ENCODE peak calls at places on chromosomes 5 and 9, in eight cellular contexts. N is mesendoderm, M is NCI-H460, C is non-pigmented ciliary epithelial cell, X is RPMI7951, A is stomach, K is dermis blood vessel endothelial cell, Z is GM12865. Y is an unnamed sample.

GRCh38 chr5:68046445-68046844 is 169.1 kb upstream of the PIK3R1 start:
- DNase-seq in N (peak; percentile 14), M (peak; percentile 78), C (peak; percentile 98), X (peak; percentile 98), A (no peak), K (peak; percentile 35), Z (no peak), Y (no peak)

GRCh38 chr5:154189819-154190651 is 498 bp upstream of the GALNT10 start:
- DNase-seq in N (peak; percentile 83), M (peak; percentile 79), C (no peak), X (peak; percentile 81), A (peak; percentile 89), K (peak; percentile 83), Z (peak; percentile 92), Y (peak; percentile 87)

GRCh38 chr9:93466416-93467061 is 13.2 kb upstream of the FAM120AOS start:
- DNase-seq in N (no peak), M (no peak), C (no peak), X (no peak), A (no peak), K (no peak), Z (no peak), Y (no peak)

GRCh38 chr9:96449522-96449843 is 486 bp upstream of the HABP4 start:
- DNase-seq in N (peak; percentile 86), M (no peak), C (no peak), X (no peak), A (no peak), K (no peak), Z (no peak), Y (no peak)

GRCh38 chr5:167754501-167754941 is 536.9 kb upstream of the WWC1 start:
- DNase-seq in N (peak; percentile 19), M (no peak), C (peak; percentile 36), X (peak; percentile 87), A (no peak), K (no peak), Z (no peak), Y (no peak)

GRCh38 chr5:74028406-74028805 is 402.4 kb downstream of the ARHGEF28 start:
- DNase-seq in N (peak; percentile 78), M (no peak), C (no peak), X (peak; percentile 65), A (no peak), K (no peak), Z (peak; percentile 12), Y (no peak)

GRCh38 chr9:130446111-130446861 is 1.5 kb downstream of the ASS1 start:
- DNase-seq in N (peak; percentile 74), M (no peak), C (peak; percentile 51), X (peak; percentile 96), A (peak; percentile 62), K (no peak), Z (no peak), Y (peak; percentile 87)

GRCh38 chr9:14131353-14132088 is 182.4 kb downstream of the NFIB start:
- DNase-seq in N (no peak), M (no peak), C (no peak), X (no peak), A (no peak), K (no peak), Z (no peak), Y (no peak)

Y was measured in left lobe of liver.